ENCODE peak calls at places on chromosome 10, in seven cellular contexts. W is adrenal gland, Y is pancreas, X is AG04450, Z is HL-60, B is H9, E is A673. R is an unnamed sample.

GRCh38 chr10:29469481-29470354 is 165.1 kb downstream of the SVIL start:
- DNase-seq in W (peak; percentile 19), Z (no peak), E (no peak), B (no peak), Y (peak; percentile 39), X (no peak), R (no peak)

GRCh38 chr10:69802424-69803161 is 887 bp downstream of the COL13A1 start:
- DNase-seq in W (no peak), E (peak; percentile 25), B (peak; percentile 55), Y (no peak), Z (no peak), X (no peak), R (no peak)

GRCh38 chr10:49310460-49310859 is 11.5 kb downstream of the C10orf71 start:
- DNase-seq in E (no peak), X (no peak), W (no peak), B (no peak), Z (no peak), Y (no peak), R (no peak)

GRCh38 chr10:122441961-122442360 is 12.5 kb upstream of the ARMS2 start:
- DNase-seq in Z (no peak), W (no peak), E (no peak), X (no peak), Y (no peak), B (no peak), R (no peak)

GRCh38 chr10:46226900-46227558 is 59.8 kb upstream of the ANTXRL start:
- DNase-seq in E (no peak), Y (no peak), X (no peak), Z (no peak), W (no peak), B (peak; percentile 12), R (peak; percentile 26)

GRCh38 chr10:119693262-119693957 is 32.4 kb upstream of the INPP5F start:
- DNase-seq in W (no peak), X (no peak), Z (no peak), Y (no peak), E (no peak), B (no peak), R (no peak)

GRCh38 chr10:95456486-95456885 is 104.7 kb downstream of the SORBS1 start:
- DNase-seq in Z (no peak), B (no peak), W (no peak), Y (no peak), X (no peak), E (no peak), R (no peak)

GRCh38 chr10:62779487-62780248 is 24.9 kb upstream of the ADO start:
- DNase-seq in X (no peak), W (no peak), B (no peak), Z (no peak), E (peak; percentile 38), Y (no peak), R (no peak)

GRCh38 chr10:123144697-123145541 is 3.0 kb upstream of the HMX2 start:
- DNase-seq in Y (no peak), X (no peak), W (no peak), Z (no peak), E (no peak), B (peak; percentile 71), R (no peak)

GRCh38 chr10:95445837-95446347 is 115.3 kb downstream of the SORBS1 start:
- DNase-seq in E (peak; percentile 76), Y (peak; percentile 31), Z (peak; percentile 47), X (peak; percentile 16), B (peak; percentile 80), W (peak; percentile 70), R (no peak)

GRCh38 chr10:68434657-68435056 is 27.6 kb upstream of the RUFY2 start:
- DNase-seq in E (no peak), W (no peak), Z (no peak), X (no peak), B (no peak), Y (no peak), R (no peak)

GRCh38 chr10:43318456-43318855 is 51.6 kb upstream of the RASGEF1A start:
- DNase-seq in E (no peak), B (no peak), W (no peak), Z (no peak), X (no peak), Y (no peak), R (no peak)

GRCh38 chr10:778626-779330 is 89.3 kb upstream of the DIP2C start:
- DNase-seq in E (no peak), B (no peak), X (no peak), Y (no peak), W (peak; percentile 56), Z (no peak), R (peak; percentile 53)

GRCh38 chr10:95606922-95607321 is 45.8 kb upstream of the SORBS1 start:
- DNase-seq in E (no peak), B (no peak), X (peak; percentile 10), W (no peak), Y (no peak), Z (no peak), R (no peak)

DNA sequence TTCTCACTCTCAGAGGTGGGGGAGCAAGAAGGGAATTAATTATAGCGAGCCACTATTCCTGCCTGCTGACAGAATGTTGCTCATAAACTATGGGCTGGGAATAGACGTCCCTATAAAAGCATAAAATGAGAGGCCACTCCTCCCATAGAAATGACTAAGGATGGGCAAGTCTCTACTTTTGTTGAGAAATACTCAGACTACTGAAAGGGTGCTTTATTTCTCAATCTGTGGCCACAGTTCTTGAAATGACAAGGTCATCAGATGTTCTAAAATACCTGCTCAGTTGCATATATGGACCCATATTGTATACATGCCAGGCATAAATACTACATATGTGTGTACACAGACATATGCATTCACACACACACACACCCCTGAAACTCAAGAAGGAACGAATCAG is 691.4 kb upstream of the SORCS1 start:
- DNase-seq in Y (no peak), Z (no peak), W (no peak), X (no peak), B (no peak), E (no peak), R (no peak)
- TF ChIP-seq CTCF in Y (no peak), Z (no peak), W (no peak), X (no peak), B (no peak), E (no peak), R (no peak)

DNA sequence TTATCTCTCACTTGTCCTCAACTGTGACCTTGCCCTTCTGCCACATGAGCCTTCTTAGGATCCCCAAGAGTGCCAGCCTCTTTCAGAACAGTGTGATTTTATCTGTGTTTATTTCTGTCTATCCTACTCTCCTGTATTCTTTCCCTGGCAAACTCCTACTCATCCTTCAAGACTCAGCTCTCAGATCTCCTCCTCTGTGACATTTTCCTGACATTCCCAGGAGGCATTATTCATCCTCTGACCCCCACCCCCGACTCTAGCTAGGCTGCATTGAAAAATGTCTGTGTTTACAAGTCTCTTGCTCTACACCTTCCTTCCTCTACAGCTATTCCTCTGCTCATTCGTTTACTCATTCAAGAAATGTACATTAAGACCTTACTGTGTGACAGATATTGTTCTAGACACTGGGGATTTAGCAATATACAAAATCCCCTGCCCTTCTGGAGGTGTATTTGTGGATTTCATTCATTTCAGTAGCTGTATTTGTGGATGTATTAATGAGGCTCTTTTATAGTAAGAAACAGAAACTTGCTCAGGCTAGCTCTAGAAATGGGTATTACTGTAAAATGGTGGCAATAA is 61.4 kb upstream of the COMTD1 start:
- DNase-seq in Z (no peak), W (no peak), Y (no peak), E (no peak), B (no peak), X (no peak), R (no peak)
- H3K27ac ChIP-seq in Z (no peak overlapping the region), W (no peak overlapping the region), Y (peak overlapping the region; percentile 95), E (no peak overlapping the region), B (no peak overlapping the region), X (no peak overlapping the region), R (no peak overlapping the region)

GRCh38 chr10:124250506-124250905 is 157.1 kb upstream of the CHST15 start:
- DNase-seq in W (no peak), Z (no peak), Y (no peak), E (no peak), B (no peak), X (no peak), R (no peak)

GRCh38 chr10:124248646-124249045 is 155.2 kb upstream of the CHST15 start:
- DNase-seq in E (no peak), X (no peak), W (no peak), B (no peak), Y (no peak), Z (no peak), R (peak; percentile 67)

GRCh38 chr10:124251317-124251716 is 157.9 kb upstream of the CHST15 start:
- DNase-seq in W (no peak), Z (peak; percentile 32), X (no peak), B (no peak), E (no peak), Y (peak; percentile 46), R (no peak)

GRCh38 chr10:124249196-124249595 is 155.8 kb upstream of the CHST15 start:
- DNase-seq in Y (no peak), Z (no peak), B (no peak), W (no peak), E (no peak), X (no peak), R (peak; percentile 6)

DNA sequence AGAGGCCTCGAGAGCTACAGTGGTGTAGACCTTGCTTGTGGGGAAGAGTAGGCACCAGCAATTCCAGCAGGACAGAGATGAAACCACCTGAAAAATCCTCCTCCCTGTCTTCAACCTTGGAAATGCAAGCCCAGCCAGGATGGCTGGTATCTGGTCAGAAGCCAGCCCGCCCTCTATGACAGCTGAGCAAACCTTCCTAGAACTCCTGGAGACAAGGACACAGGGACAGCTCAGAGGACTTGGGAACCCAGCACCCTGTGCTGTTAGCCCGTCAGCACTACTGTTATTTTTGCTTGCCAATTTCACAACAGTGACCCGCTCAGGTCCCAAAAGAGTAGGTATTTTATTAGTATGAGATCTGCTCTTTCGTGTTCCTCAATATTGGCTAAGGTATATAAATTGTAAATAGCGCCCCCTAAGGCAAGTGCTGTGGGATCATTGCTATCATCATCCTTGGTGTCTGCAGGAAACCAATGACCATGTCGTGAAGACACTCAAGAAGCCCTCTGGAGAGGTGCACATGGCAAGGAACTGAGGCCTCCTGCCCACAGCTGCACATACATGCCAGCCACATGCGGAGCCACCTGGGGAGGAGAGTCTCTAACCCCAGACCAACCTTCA is 156.5 kb upstream of the CHST15 start:
- DNase-seq in Y (peak; percentile 22), Z (no peak), B (peak; percentile 35), E (peak; percentile 30), X (no peak), W (no peak), R (peak; percentile 16)
- TF ChIP-seq CTCF in Y (no peak), Z (no peak), B (peak; percentile 74), E (peak; percentile 56), X (no peak), W (no peak), R (no peak)

DNA sequence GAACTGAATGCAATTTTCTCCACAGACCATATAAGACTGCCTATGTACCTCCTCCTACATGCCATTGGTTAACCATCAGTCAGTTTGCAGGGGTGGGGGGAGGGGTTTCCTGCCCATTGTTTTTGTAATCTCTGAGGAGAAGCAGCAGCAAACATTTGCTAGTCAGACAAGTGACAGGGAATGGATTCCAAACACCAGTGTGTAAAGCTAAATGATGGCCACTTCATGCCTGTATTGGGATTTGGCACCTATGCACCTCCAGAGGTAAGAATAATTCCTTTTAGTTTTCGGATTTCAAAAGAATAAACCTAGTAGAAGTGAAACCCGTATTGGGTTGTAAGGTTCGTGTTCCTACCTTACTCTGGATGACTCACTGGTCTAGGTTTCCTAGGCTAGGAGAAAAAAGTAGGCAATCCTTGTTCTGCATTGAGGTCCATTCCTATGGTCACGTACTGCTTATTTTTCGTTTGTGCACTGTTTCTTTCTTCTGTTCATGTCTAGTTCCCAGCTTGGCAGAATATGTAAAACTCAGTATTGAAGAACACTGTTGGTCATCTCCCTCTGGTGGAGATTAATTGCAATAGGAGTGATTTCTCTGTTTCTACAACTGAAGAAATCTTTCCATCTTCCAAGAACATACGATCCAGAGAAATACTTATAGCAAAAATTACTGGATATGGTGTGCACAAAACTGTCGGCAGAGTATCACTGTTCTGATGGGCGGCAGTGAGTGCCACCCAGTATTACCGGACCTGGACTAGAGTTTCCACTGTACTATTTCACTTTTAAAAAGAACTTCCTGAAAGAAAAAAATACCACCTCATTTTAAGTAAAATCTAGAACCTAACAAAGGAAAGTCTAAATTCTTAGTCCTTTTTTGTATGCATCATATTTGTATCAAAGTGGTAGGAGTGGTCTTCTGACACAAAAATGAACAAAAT is at the start of gene AKR1C3:
- DNase-seq in X (peak; percentile 38), Z (no peak), W (no peak), Y (no peak), B (peak; percentile 60), E (peak; percentile 89), R (no peak)
- H3K27ac ChIP-seq in X (no peak within 1 kb of the TSS), Z (no peak within 1 kb of the TSS), W (no peak within 1 kb of the TSS), Y (peak within 1 kb of the TSS; percentile 82), B (no peak within 1 kb of the TSS), E (peak within 1 kb of the TSS; percentile 83), R (peak within 1 kb of the TSS; percentile 68)

R was measured in suprapubic skin.